ENCODE peak calls at places on chromosomes 2 and 18, in seven cellular contexts. Q is OCI-LY7; J is right cardiac atrium; C is activated effector memory CD4-positive, alpha-beta T cell treated with anti-CD3 and anti-CD28 coated beads, Interleukin-2, amount 50 U/mL, for 16 hours; D is occipital lobe; F is amygdala; M is amniotic stem cell. O is an unnamed sample.

GRCh38 chr2:198545411-198545810 is 741.0 kb downstream of the PLCL1 start:
- DNase-seq in Q (no peak), D (no peak), F (no peak), J (no peak), M (no peak), C (no peak), O (no peak)

GRCh38 chr2:61029533-61029932 is 11.5 kb upstream of the PUS10 start:
- DNase-seq in J (no peak), Q (no peak), F (no peak), D (no peak), M (no peak), C (no peak), O (no peak)

GRCh38 chr2:58800846-58801245 is 559.7 kb upstream of the FANCL start:
- DNase-seq in C (no peak), F (no peak), D (no peak), Q (no peak), M (no peak), J (no peak), O (no peak)

GRCh38 chr2:55862269-55862668 is 61.3 kb downstream of the EFEMP1 start:
- DNase-seq in J (peak; percentile 61), F (no peak), Q (no peak), M (peak; percentile 78), D (no peak), C (no peak), O (peak; percentile 91)

GRCh38 chr2:158061763-158062162 is 39.9 kb upstream of the UPP2 start:
- DNase-seq in Q (no peak), D (no peak), J (no peak), F (no peak), M (no peak), C (no peak), O (no peak)

GRCh38 chr2:54454922-54455583 is 1.1 kb upstream of the SPTBN1 start:
- DNase-seq in M (no peak), F (no peak), D (no peak), C (no peak), Q (no peak), J (peak; percentile 58), O (no peak)

GRCh38 chr2:159272166-159272565 is 14.3 kb downstream of the WDSUB1 start:
- DNase-seq in C (no peak), J (no peak), M (no peak), D (no peak), Q (no peak), F (no peak), O (no peak)

GRCh38 chr2:43199492-43200481 is 26.6 kb downstream of the ZFP36L2 start:
- DNase-seq in Q (no peak), D (no peak), M (no peak), C (no peak), J (no peak), F (no peak), O (no peak)

GRCh38 chr2:119435953-119436297 is 4.3 kb downstream of the TMEM37 start:
- DNase-seq in J (no peak), F (no peak), M (no peak), C (peak; percentile 44), Q (no peak), D (no peak), O (no peak)

GRCh38 chr2:74109551-74109950 is 38.2 kb downstream of the BOLA3 start:
- DNase-seq in M (no peak), Q (no peak), J (no peak), D (no peak), C (no peak), F (no peak), O (no peak)

GRCh38 chr2:69916151-69916550 is 1.2 kb downstream of the MXD1 start:
- DNase-seq in M (no peak), Q (no peak), J (no peak), F (no peak), D (no peak), C (no peak), O (no peak)

GRCh38 chr18:9275890-9276289 is 58.7 kb upstream of the TWSG1 start:
- DNase-seq in F (no peak), J (no peak), D (no peak), M (no peak), Q (no peak), C (no peak), O (no peak)

GRCh38 chr2:127096280-127096679 is 10.7 kb downstream of the BIN1 start:
- DNase-seq in Q (no peak), F (no peak), M (no peak), C (no peak), D (no peak), J (peak; percentile 25), O (no peak)

GRCh38 chr2:8546319-8547283 is 135.3 kb upstream of the ID2 start:
- DNase-seq in D (no peak), F (no peak), M (no peak), C (peak; percentile 63), Q (peak; percentile 70), J (no peak), O (no peak)

GRCh38 chr2:58101500-58101899 is 54.9 kb downstream of the VRK2 start:
- DNase-seq in C (no peak), Q (no peak), F (no peak), J (no peak), M (no peak), D (no peak), O (no peak)

GRCh38 chr2:240603081-240603835 is 16.7 kb downstream of the CAPN10 start:
- DNase-seq in C (peak; percentile 55), M (no peak), D (no peak), J (no peak), Q (no peak), F (no peak), O (no peak)